ENCODE peak calls at places on chromosomes 3 and 15, in five cellular contexts. M is stimulated activated naive CD8-positive, alpha-beta T cell treated with anti-CD3 and anti-CD28 coated beads, Interleukin-15, Interleukin-2, amounts not matched to agents 100 U/mL and 50 U/mL, for 24 hours; P is left cardiac atrium; C is kidney glomerular epithelial cell; S is GM20000. Y is an unnamed sample.

GRCh38 chr3:161559177-161559998 is 62.8 kb downstream of the OTOL1 start:
- DNase-seq in M (no peak), P (no peak), C (peak), S (peak), Y (no peak)

GRCh38 chr3:169634618-169635236 is 28.8 kb downstream of the MECOM start:
- DNase-seq in M (no peak), P (no peak), C (no peak), S (no peak), Y (no peak)

GRCh38 chr3:157532529-157533297 is 29.5 kb upstream of the VEPH1 start:
- DNase-seq in M (no peak), P (no peak), C (peak), S (peak), Y (no peak)

GRCh38 chr15:38193496-38193895 is 59.1 kb upstream of the SPRED1 start:
- DNase-seq in M (no peak), P (no peak), C (peak), S (no peak), Y (no peak)

GRCh38 chr15:96121521-96121920 is 209.0 kb upstream of the NR2F2 start:
- DNase-seq in M (no peak), P (no peak), C (no peak), S (no peak), Y (no peak)

GRCh38 chr3:18258492-18258891 is 166.6 kb downstream of the SATB1 start:
- DNase-seq in M (no peak), P (no peak), C (no peak), S (no peak), Y (no peak)

GRCh38 chr15:79831635-79832034 is 65.2 kb downstream of the MTHFS start:
- DNase-seq in M (no peak), P (no peak), C (no peak), S (no peak), Y (no peak)

GRCh38 chr3:179673522-179673921 is 20.7 kb downstream of the USP13 start:
- DNase-seq in M (no peak), P (no peak), C (no peak), S (no peak), Y (no peak)